ENCODE peak calls at places on chromosomes 1 and 21, in eight cellular contexts. C is cardiac fibroblast, H is IMR-90, E is fibroblast of the aortic adventitia, P is astrocyte of the spinal cord, O is BJ, R is HCT116, W is astrocyte of the cerebellum. N is an unnamed sample.

GRCh38 chr1:10510520-10511493 is 36.1 kb downstream of the PEX14 start:
- DNase-seq in C (peak; percentile 76), H (peak; percentile 94), E (peak; percentile 93), P (peak; percentile 86), O (peak; percentile 42), R (peak; percentile 24), W (no peak), N (peak; percentile 68)

GRCh38 chr1:161511018-161511755 is 5.9 kb downstream of the FCGR2A start:
- DNase-seq in C (peak; percentile 28), H (no peak), E (no peak), P (no peak), O (no peak), R (no peak), W (no peak), N (no peak)

GRCh38 chr1:230750986-230751625 is 3.9 kb downstream of the CAPN9 start:
- DNase-seq in C (no peak), H (no peak), E (no peak), P (no peak), O (no peak), R (no peak), W (no peak), N (no peak)

GRCh38 chr1:84402060-84402459 is 3.8 kb downstream of the DNASE2B start:
- DNase-seq in C (no peak), H (peak; percentile 42), E (peak; percentile 28), P (no peak), O (no peak), R (no peak), W (no peak), N (no peak)

GRCh38 chr1:20616468-20617156 is 16.6 kb upstream of the PINK1 start:
- DNase-seq in C (peak; percentile 26), H (peak; percentile 37), E (peak; percentile 42), P (no peak), O (no peak), R (no peak), W (no peak), N (no peak)

GRCh38 chr1:119091618-119092017 is 48.8 kb downstream of the WARS2 start:
- DNase-seq in C (no peak), H (no peak), E (no peak), P (no peak), O (no peak), R (no peak), W (no peak), N (no peak)

GRCh38 chr21:26491663-26492062 is 81.4 kb downstream of the CYYR1 start:
- DNase-seq in C (no peak), H (no peak), E (no peak), P (no peak), O (no peak), R (no peak), W (no peak), N (no peak)

GRCh38 chr1:101438359-101438758 is 201.5 kb downstream of the S1PR1 start:
- DNase-seq in C (peak; percentile 12), H (peak; percentile 2), E (peak; percentile 3), P (no peak), O (no peak), R (no peak), W (no peak), N (no peak)

GRCh38 chr1:88398338-88398737 is 285.7 kb upstream of the PKN2 start:
- DNase-seq in C (no peak), H (no peak), E (no peak), P (no peak), O (no peak), R (peak; percentile 10), W (no peak), N (no peak)

GRCh38 chr1:5740865-5741860 is 251.1 kb downstream of the NPHP4 start:
- DNase-seq in C (no peak), H (no peak), E (no peak), P (no peak), O (no peak), R (no peak), W (no peak), N (no peak)

GRCh38 chr1:8239306-8240023 is 78.4 kb upstream of the SLC45A1 start:
- DNase-seq in C (peak; percentile 48), H (peak; percentile 39), E (no peak), P (no peak), O (no peak), R (no peak), W (no peak), N (no peak)

GRCh38 chr1:186948542-186948941 is 119.8 kb downstream of the PLA2G4A start:
- DNase-seq in C (peak; percentile 38), H (no peak), E (peak; percentile 19), P (peak; percentile 10), O (no peak), R (no peak), W (no peak), N (no peak)

GRCh38 chr1:67273591-67273990 is 34.1 kb upstream of the IL12RB2 start:
- DNase-seq in C (no peak), H (no peak), E (no peak), P (no peak), O (no peak), R (no peak), W (no peak), N (no peak)

GRCh38 chr1:20372676-20373075 is 82.0 kb downstream of the VWA5B1 start:
- DNase-seq in C (no peak), H (no peak), E (no peak), P (no peak), O (no peak), R (no peak), W (no peak), N (no peak)

GRCh38 chr1:112881742-112882127 is 74.3 kb downstream of the SLC16A1 start:
- DNase-seq in C (no peak), H (peak; percentile 22), E (peak; percentile 29), P (no peak), O (peak; percentile 10), R (no peak), W (no peak), N (no peak)

GRCh38 chr1:227728059-227728891 is 6.8 kb downstream of the JMJD4 start:
- DNase-seq in C (peak; percentile 67), H (peak; percentile 43), E (peak; percentile 29), P (peak; percentile 56), O (no peak), R (peak; percentile 57), W (peak; percentile 15), N (no peak)

GRCh38 chr1:227730630-227731151 is 4.4 kb downstream of the JMJD4 start:
- DNase-seq in C (no peak), H (no peak), E (no peak), P (no peak), O (no peak), R (no peak), W (no peak), N (no peak)

GRCh38 chr1:227729881-227730629 is 5.0 kb downstream of the JMJD4 start:
- DNase-seq in C (peak; percentile 66), H (peak; percentile 64), E (peak; percentile 70), P (peak; percentile 63), O (peak; percentile 6), R (peak; percentile 27), W (peak; percentile 24), N (peak; percentile 11)

GRCh38 chr1:227728892-227729143 is 6.3 kb downstream of the JMJD4 start:
- DNase-seq in C (no peak), H (no peak), E (no peak), P (no peak), O (no peak), R (no peak), W (no peak), N (no peak)

GRCh38 chr1:227729144-227729880 is 5.8 kb downstream of the JMJD4 start:
- DNase-seq in C (no peak), H (no peak), E (no peak), P (no peak), O (no peak), R (no peak), W (no peak), N (no peak)
- H3K4me3 ChIP-seq in C (peak overlapping the region; percentile 65), H (peak overlapping the region; percentile 60), E (peak overlapping the region; percentile 67), P (peak overlapping the region; percentile 50), O (peak overlapping the region; percentile 55), R (peak overlapping the region; percentile 47), W (peak overlapping the region; percentile 49), N (no peak overlapping the region)

DNA sequence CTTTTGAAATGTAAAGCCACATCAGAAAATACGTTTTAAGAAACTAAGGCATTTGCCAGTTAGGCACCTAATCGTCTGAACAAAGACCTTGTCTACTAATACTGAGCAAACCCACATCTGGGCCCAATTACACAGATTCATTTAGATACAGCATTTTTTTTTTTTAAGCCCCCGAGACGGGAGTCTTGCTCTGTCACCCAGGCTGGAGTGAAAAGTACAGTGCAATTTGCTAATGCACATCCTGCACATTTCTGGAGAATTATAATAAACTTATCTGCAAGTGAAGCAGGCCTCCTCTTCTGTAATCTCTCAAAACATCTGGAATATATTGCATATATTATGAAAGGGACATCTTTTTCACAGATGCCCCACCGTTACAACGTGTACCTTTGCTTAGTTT is 3.3 kb downstream of the RSRP1 start:
- DNase-seq in C (no peak), H (no peak), E (no peak), P (no peak), O (no peak), R (no peak), W (no peak), N (no peak)
- TF ChIP-seq CTCF in C (no peak), H (no peak), E (no peak), P (no peak), O (no peak), R (no peak), W (no peak), N (no peak)

GRCh38 chr1:154324241-154324640 is 1.1 kb upstream of the ATP8B2 start:
- DNase-seq in C (no peak), H (no peak), E (no peak), P (no peak), O (no peak), R (no peak), W (no peak), N (no peak)
- H3K4me3 ChIP-seq in C (no peak overlapping the region), H (no peak overlapping the region), E (no peak overlapping the region), P (no peak overlapping the region), O (no peak overlapping the region), R (peak overlapping the region; percentile 79), W (peak overlapping the region; percentile 82), N (no peak overlapping the region)

GRCh38 chr1:156122519-156123355 is 8.2 kb downstream of the LMNA start:
- DNase-seq in C (peak; percentile 94), H (peak; percentile 92), E (peak; percentile 90), P (peak; percentile 98), O (peak; percentile 65), R (no peak), W (peak; percentile 92), N (no peak)
- TF ChIP-seq CTCF in C (no peak), H (no peak), E (no peak), P (no peak), O (no peak), R (no peak), W (no peak), N (no peak)

N was measured in AG09309.